ENCODE peak calls at places on chromosome X, in four cellular contexts. X is M059J, F is progenitor cell of endocrine pancreas, U is cardiac septum. G is an unnamed sample.

GRCh38 chrX:71917621-71918341 is 7.1 kb downstream of the NHSL2 start:
- DNase-seq in X (peak; percentile 35), F (no peak), U (no peak), G (no peak)

GRCh38 chrX:124388562-124388961 is 42.2 kb downstream of the SH2D1A start:
- DNase-seq in X (peak; percentile 50), F (peak; percentile 39), U (no peak), G (peak; percentile 68)

GRCh38 chrX:110226931-110227330 is 91.0 kb downstream of the AMMECR1 start:
- DNase-seq in X (peak; percentile 57), F (no peak), U (no peak), G (no peak)

GRCh38 chrX:34656842-34657780 is at the start of gene TMEM47:
- DNase-seq in X (peak; percentile 78), F (peak; percentile 82), U (peak; percentile 84), G (no peak)

GRCh38 chrX:137575596-137576255 is 9.8 kb downstream of the ZIC3 start:
- DNase-seq in X (no peak), F (no peak), U (no peak), G (no peak)

GRCh38 chrX:24242649-24243556 is 71.0 kb downstream of the SUPT20HL2 start:
- DNase-seq in X (peak; percentile 86), F (no peak), U (no peak), G (no peak)

GRCh38 chrX:30220646-30221045 is 5.3 kb downstream of the MAGEB2 start:
- DNase-seq in X (peak; percentile 17), F (no peak), U (no peak), G (no peak)

GRCh38 chrX:135000516-135000915 is 9.7 kb downstream of the SMIM10 start:
- DNase-seq in X (peak; percentile 47), F (no peak), U (no peak), G (no peak)

GRCh38 chrX:46876901-46877300 is 35.3 kb upstream of the JADE3 start:
- DNase-seq in X (no peak), F (no peak), U (no peak), G (no peak)

GRCh38 chrX:135309430-135309923 is at the start of gene ETDC:
- DNase-seq in X (no peak), F (no peak), U (no peak), G (no peak)

GRCh38 chrX:66625525-66625924 is 13.4 kb downstream of the EDA2R start:
- DNase-seq in X (no peak), F (no peak), U (no peak), G (no peak)

GRCh38 chrX:386239-386767 is 404 bp downstream of the PPP2R3B start:
- DNase-seq in X (no peak), F (no peak), U (no peak), G (peak; percentile 83)